ENCODE peak calls at places on chromosomes 2 and 18, in eight cellular contexts. L is transverse colon, N is breast epithelium, K is IMR-90, U is ovary, M is esophagus muscularis mucosa, X is spleen, G is testis. J is an unnamed sample.

GRCh38 chr18:79465392-79465991 is 69.8 kb downstream of the NFATC1 start:
- DNase-seq in L (peak), N (no peak), K (no peak), U (no peak), M (no peak), X (peak), G (no peak), J (no peak)

GRCh38 chr2:11777066-11777782 is 30.8 kb downstream of the LPIN1 start:
- DNase-seq in L (no peak), N (no peak), K (no peak), U (peak), M (no peak), X (no peak), G (no peak), J (no peak)

GRCh38 chr2:168198476-168199192 is 48.8 kb downstream of the STK39 start:
- DNase-seq in L (no peak), N (no peak), K (peak), U (no peak), M (no peak), X (no peak), G (no peak), J (no peak)

GRCh38 chr2:240327566-240327965 is 107.9 kb upstream of the GPC1 start:
- DNase-seq in L (no peak), N (no peak), K (no peak), U (no peak), M (no peak), X (no peak), G (no peak), J (no peak)

GRCh38 chr2:14313351-14313750 is 319.2 kb upstream of the LRATD1 start:
- DNase-seq in L (no peak), N (no peak), K (no peak), U (no peak), M (no peak), X (no peak), G (no peak), J (no peak)

GRCh38 chr2:95021847-95022246 is 3.7 kb upstream of the MAL start:
- DNase-seq in L (no peak), N (no peak), K (no peak), U (no peak), M (no peak), X (no peak), G (no peak), J (no peak)

GRCh38 chr2:101972621-101973434 is 18.9 kb upstream of the IL1R2 start:
- DNase-seq in L (no peak), N (no peak), K (peak), U (no peak), M (no peak), X (no peak), G (no peak), J (no peak)

GRCh38 chr2:158998486-158999248 is 30.2 kb downstream of the TANC1 start:
- DNase-seq in L (no peak), N (no peak), K (peak), U (no peak), M (no peak), X (no peak), G (no peak), J (no peak)

GRCh38 chr2:228657807-228658402 is 476.4 kb upstream of the SPHKAP start:
- DNase-seq in L (no peak), N (no peak), K (peak), U (no peak), M (no peak), X (no peak), G (no peak), J (no peak)

GRCh38 chr18:39946623-39947061 is 2008.4 kb upstream of the PIK3C3 start:
- DNase-seq in L (no peak), N (peak), K (peak), U (no peak), M (no peak), X (no peak), G (peak), J (no peak)

GRCh38 chr18:49109565-49110251 is 158.9 kb upstream of the SMAD7 start:
- DNase-seq in L (no peak), N (no peak), K (no peak), U (no peak), M (no peak), X (no peak), G (no peak), J (no peak)

GRCh38 chr2:30588891-30589495 is 141.9 kb downstream of the LCLAT1 start:
- DNase-seq in L (no peak), N (no peak), K (peak), U (no peak), M (no peak), X (no peak), G (no peak), J (no peak)

GRCh38 chr2:33673937-33674336 is 74.8 kb upstream of the FAM98A start:
- DNase-seq in L (no peak), N (no peak), K (peak), U (no peak), M (no peak), X (no peak), G (no peak), J (no peak)

GRCh38 chr2:189050110-189050712 is 76.0 kb downstream of the COL3A1 start:
- DNase-seq in L (no peak), N (no peak), K (no peak), U (no peak), M (no peak), X (no peak), G (no peak), J (no peak)

GRCh38 chr2:42910657-42911405 is 118.4 kb upstream of the HAAO start:
- DNase-seq in L (no peak), N (no peak), K (no peak), U (no peak), M (no peak), X (no peak), G (no peak), J (peak)

GRCh38 chr2:119579457-119580295 is 35.4 kb downstream of the CFAP221 start:
- DNase-seq in L (no peak), N (no peak), K (no peak), U (no peak), M (no peak), X (no peak), G (no peak), J (no peak)

GRCh38 chr2:28975671-28976070 is 5.4 kb upstream of the TOGARAM2 start:
- DNase-seq in L (no peak), N (no peak), K (no peak), U (no peak), M (no peak), X (no peak), G (no peak), J (no peak)

GRCh38 chr2:172436889-172437288 is 9.5 kb downstream of the ITGA6 start:
- DNase-seq in L (no peak), N (no peak), K (no peak), U (no peak), M (no peak), X (no peak), G (no peak), J (no peak)

GRCh38 chr2:172439509-172439860 is 12.1 kb downstream of the ITGA6 start:
- DNase-seq in L (no peak), N (no peak), K (no peak), U (no peak), M (no peak), X (no peak), G (no peak), J (peak)

GRCh38 chr2:172438741-172439508 is 11.5 kb downstream of the ITGA6 start:
- DNase-seq in L (peak), N (no peak), K (peak), U (no peak), M (no peak), X (no peak), G (no peak), J (no peak)

GRCh38 chr2:172438064-172438421 is 10.7 kb downstream of the ITGA6 start:
- DNase-seq in L (no peak), N (no peak), K (peak), U (no peak), M (no peak), X (no peak), G (no peak), J (peak)

DNA sequence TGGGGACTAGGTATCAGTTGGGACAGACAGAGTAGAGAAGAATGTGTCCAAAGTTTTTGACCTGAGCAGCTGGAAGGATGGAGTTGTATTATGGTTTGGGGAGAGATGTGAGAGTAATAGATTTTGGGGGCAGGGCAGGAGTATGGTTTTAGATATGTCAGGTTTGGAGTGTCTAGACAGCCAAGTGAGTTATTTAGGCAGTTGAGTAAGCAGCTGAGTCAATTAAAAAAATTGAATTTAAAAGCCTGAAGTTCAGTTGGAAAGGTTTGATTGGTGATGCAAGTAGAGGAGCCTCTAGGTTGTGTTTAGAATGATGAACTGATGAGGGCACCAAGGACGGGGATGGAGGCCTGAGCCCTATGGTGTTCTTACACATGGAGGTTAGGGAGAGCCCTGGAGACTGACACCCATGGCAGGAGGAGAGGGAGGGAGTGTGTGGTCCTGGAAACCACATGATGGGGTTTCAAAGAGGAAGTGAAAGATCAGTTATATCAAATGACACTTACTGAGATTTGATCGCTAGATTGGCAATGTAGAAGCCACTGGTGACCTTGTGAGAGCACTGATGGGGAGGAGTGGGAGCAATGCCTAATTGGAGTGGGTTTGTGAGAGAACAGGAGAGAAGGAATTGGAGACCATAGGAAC is 10.2 kb downstream of the ITGA6 start:
- DNase-seq in L (no peak), N (no peak), K (no peak), U (no peak), M (no peak), X (no peak), G (no peak), J (peak)
- H3K4me3 ChIP-seq in L (no peak), N (no peak), K (no peak), U (no peak), M (no peak), X (no peak), G (no peak), J (no peak)

GRCh38 chr2:200525882-200526651 is at the start of gene SGO2:
- DNase-seq in L (peak), N (peak), K (peak), U (peak), M (peak), X (peak), G (peak), J (peak)
- TF ChIP-seq POLR2A in L (peak), N (peak), K (peak), U (peak), M (peak), X (no peak), G (peak), J (no peak)

GRCh38 chr2:85698880-85699254 is 4.7 kb downstream of the GNLY start:
- DNase-seq in L (no peak), N (no peak), K (no peak), U (peak), M (no peak), X (no peak), G (no peak), J (no peak)

GRCh38 chr2:85698184-85698879 is 4.2 kb downstream of the GNLY start:
- DNase-seq in L (no peak), N (no peak), K (no peak), U (peak), M (no peak), X (no peak), G (no peak), J (no peak)

GRCh38 chr2:85697096-85697495 is 2.9 kb downstream of the GNLY start:
- DNase-seq in L (no peak), N (no peak), K (no peak), U (no peak), M (no peak), X (no peak), G (no peak), J (no peak)

GRCh38 chr2:85699325-85699724 is 5.2 kb downstream of the GNLY start:
- DNase-seq in L (no peak), N (no peak), K (no peak), U (peak), M (no peak), X (no peak), G (peak), J (no peak)

GRCh38 chr2:85697716-85698115 is 3.6 kb downstream of the GNLY start:
- DNase-seq in L (no peak), N (no peak), K (no peak), U (no peak), M (no peak), X (no peak), G (no peak), J (no peak)
- H3K4me3 ChIP-seq in L (no peak), N (no peak), K (no peak), U (no peak), M (no peak), X (no peak), G (no peak), J (no peak)

GRCh38 chr2:46915811-46916630 is 415 bp upstream of the MCFD2 start:
- DNase-seq in L (peak), N (peak), K (peak), U (peak), M (peak), X (peak), G (peak), J (peak)
- TF ChIP-seq POLR2A in L (peak), N (no peak), K (peak), U (peak), M (no peak), X (no peak), G (no peak), J (no peak)

GRCh38 chr2:80968450-80968849 is 663.9 kb upstream of the LRRTM1 start:
- DNase-seq in L (no peak), N (no peak), K (no peak), U (no peak), M (no peak), X (no peak), G (no peak), J (no peak)

GRCh38 chr2:80969900-80970299 is 665.3 kb upstream of the LRRTM1 start:
- DNase-seq in L (no peak), N (no peak), K (no peak), U (no peak), M (no peak), X (no peak), G (no peak), J (no peak)
- H3K4me3 ChIP-seq in L (no peak), N (no peak), K (no peak), U (no peak), M (no peak), X (no peak), G (no peak), J (no peak)

DNA sequence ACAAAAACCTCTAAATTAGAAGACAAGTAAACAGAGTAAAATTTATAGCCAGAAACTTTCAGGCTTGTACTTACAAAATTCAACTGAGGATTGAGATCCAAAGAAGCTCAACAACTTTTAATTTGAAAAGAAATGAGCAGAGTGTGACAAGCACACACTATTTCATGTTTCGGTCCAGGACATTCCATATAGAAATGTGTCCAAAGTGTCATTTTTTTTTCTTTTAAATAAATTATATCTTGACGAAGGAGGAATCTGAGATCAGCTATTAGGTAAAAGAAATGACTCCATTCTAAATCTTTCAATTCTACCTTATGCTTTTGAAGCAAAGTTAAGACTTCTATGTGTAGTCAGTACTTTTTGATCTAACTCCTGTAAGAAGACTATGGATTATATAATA is 4.6 kb downstream of the FN1 start:
- DNase-seq in L (no peak), N (no peak), K (no peak), U (no peak), M (no peak), X (no peak), G (no peak), J (no peak)
- TF ChIP-seq POLR2A in L (no peak), N (no peak), K (no peak), U (no peak), M (no peak), X (no peak), G (no peak), J (no peak)